ENCODE peak calls at places on chromosomes 11 and 22, in seven cellular contexts. D is AG04450, Y is neuronal stem cell, J is tibial nerve, G is hepatocyte, O is thoracic aorta, Z is HFF-Myc. V is an unnamed sample.

GRCh38 chr11:2077061-2077802 is 62.0 kb downstream of the IGF2 start:
- DNase-seq in D (no peak), Y (no peak), J (no peak), G (no peak), O (no peak), Z (no peak), V (no peak)

GRCh38 chr22:46175631-46176030 is 25.3 kb downstream of the PPARA start:
- DNase-seq in D (peak), Y (no peak), J (no peak), G (no peak), O (no peak), Z (no peak), V (no peak)

GRCh38 chr11:113895367-113896155 is 9.0 kb upstream of the HTR3B start:
- DNase-seq in D (no peak), Y (no peak), J (no peak), G (no peak), O (no peak), Z (no peak), V (no peak)

GRCh38 chr22:44436656-44437492 is 61.2 kb downstream of the RTL6 start:
- DNase-seq in D (no peak), Y (no peak), J (no peak), G (no peak), O (no peak), Z (no peak), V (no peak)

GRCh38 chr11:128036556-128037093 is 550.7 kb downstream of the ETS1 start:
- DNase-seq in D (no peak), Y (no peak), J (no peak), G (no peak), O (no peak), Z (no peak), V (no peak)

GRCh38 chr11:134132808-134133207 is 63.9 kb downstream of the JAM3 start:
- DNase-seq in D (no peak), Y (no peak), J (no peak), G (peak), O (no peak), Z (no peak), V (no peak)

GRCh38 chr11:75280227-75280671 is 39.7 kb downstream of the TPBGL start:
- DNase-seq in D (peak), Y (peak), J (peak), G (peak), O (peak), Z (peak), V (peak)

GRCh38 chr11:120706257-120706656 is 194.7 kb downstream of the GRIK4 start:
- DNase-seq in D (no peak), Y (no peak), J (no peak), G (no peak), O (no peak), Z (no peak), V (no peak)

DNA sequence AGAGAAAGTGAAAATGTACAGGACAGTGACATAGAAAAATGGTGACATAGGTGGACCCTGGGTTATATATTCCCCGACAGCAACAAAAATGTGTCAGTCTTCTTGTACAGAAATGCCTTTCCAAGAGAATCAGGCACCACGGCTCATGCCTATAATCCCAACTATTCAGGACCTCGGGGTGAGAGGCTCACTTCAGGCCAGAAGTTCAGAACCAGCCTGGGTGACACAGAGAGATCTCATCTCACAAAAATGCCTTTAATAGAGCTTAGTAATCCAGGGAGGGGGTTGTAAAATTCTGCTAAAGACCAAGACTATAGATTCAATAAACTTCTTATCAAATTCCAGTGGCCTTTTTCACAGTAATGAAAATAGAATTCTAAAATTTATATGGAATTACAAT is 10.7 kb downstream of the ZNF195 start:
- DNase-seq in D (no peak), Y (no peak), J (no peak), G (no peak), O (no peak), Z (no peak), V (no peak)
- H3K4me3 ChIP-seq in D (no peak), Y (no peak), J (no peak), G (no peak), O (no peak), Z (no peak), V (no peak)

GRCh38 chr11:110074499-110074898 is 18.7 kb upstream of the ZC3H12C start:
- DNase-seq in D (no peak), Y (no peak), J (no peak), G (no peak), O (no peak), Z (no peak), V (no peak)

GRCh38 chr11:110076388-110076965 is 16.7 kb upstream of the ZC3H12C start:
- DNase-seq in D (no peak), Y (no peak), J (no peak), G (peak), O (no peak), Z (no peak), V (no peak)

GRCh38 chr11:110075087-110075821 is 17.9 kb upstream of the ZC3H12C start:
- DNase-seq in D (no peak), Y (no peak), J (no peak), G (no peak), O (no peak), Z (no peak), V (no peak)

GRCh38 chr11:110077318-110077717 is 15.9 kb upstream of the ZC3H12C start:
- DNase-seq in D (no peak), Y (no peak), J (no peak), G (no peak), O (no peak), Z (no peak), V (no peak)

DNA sequence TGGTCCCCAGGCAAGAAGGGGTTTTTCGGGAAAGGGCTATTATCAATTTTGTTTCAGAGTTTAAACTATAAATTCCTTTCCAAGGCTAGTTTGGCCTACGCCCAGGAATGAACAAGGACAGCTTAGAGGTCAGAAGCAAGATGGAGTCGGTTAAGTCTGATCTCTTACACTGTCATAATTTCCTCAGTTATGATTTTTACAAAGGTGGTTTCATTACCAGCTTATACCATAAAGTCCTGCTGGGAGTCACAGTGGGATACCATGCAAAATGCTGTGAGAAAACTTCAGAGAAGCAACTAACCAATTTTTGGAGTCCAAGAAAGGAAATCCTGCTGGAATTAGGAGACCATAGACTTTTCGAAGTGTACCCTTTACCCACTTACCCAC is 17.4 kb upstream of the ZC3H12C start:
- DNase-seq in D (no peak), Y (no peak), J (no peak), G (no peak), O (no peak), Z (no peak), V (no peak)
- H3K4me3 ChIP-seq in D (no peak), Y (no peak), J (no peak), G (no peak), O (no peak), Z (no peak), V (no peak)

DNA sequence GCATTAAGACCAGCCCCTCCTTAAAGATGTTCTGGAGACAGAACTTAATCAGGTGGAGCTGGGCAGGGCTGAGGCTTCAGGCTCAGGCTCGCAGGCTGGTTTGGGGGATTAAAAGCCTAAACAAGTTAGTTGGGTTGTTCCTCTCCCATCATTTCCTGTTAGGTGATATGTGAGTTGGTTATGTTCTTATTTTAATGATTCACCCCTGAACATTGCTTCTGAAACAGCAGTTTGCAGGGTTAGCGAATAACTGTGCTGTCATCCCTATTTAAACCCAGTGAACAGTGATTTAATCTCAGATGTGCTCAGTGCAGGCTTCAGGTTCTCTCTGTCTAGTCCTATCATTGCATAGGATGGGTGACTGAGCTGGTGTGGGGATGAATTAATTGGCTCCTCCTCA is 47.4 kb upstream of the BIRC3 start:
- DNase-seq in D (no peak), Y (no peak), J (no peak), G (no peak), O (no peak), Z (no peak), V (no peak)
- H3K4me3 ChIP-seq in D (no peak), Y (no peak), J (no peak), G (no peak), O (no peak), Z (no peak), V (no peak)

GRCh38 chr11:96755752-96756151 is 365.9 kb downstream of the JRKL start:
- DNase-seq in D (no peak), Y (no peak), J (no peak), G (no peak), O (no peak), Z (no peak), V (no peak)
- H3K4me3 ChIP-seq in D (no peak), Y (no peak), J (no peak), G (no peak), O (no peak), Z (no peak), V (no peak)

DNA sequence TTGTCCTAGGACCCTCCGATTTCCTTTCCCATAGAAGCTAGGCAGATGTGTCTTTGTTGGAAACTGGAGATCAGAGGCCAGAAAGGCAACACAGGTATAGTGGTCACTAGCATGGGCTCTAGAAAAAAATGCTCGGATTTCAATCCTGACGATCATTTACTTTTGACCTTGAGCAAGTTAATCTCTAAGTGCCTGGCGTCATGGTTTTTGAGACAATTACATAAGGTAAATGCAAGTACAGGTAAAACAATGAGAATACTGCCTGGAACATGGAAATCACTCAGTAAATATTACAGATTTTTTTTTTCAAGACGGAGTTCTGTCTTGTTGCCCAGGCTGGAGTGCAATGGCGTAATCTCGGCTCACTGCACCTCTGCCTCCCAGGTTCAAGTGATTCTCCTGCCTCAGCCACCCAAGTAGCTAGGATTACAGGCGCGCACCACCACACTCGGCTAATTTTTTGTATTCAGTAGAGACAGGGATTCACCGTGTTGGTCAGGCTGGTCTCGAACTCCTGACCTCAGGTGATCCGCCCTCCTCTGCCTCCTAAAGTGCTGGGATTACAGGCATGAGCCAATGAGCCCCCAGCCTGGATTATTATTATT is 1.1 kb upstream of the DENND5A start:
- DNase-seq in D (no peak), Y (no peak), J (no peak), G (peak), O (no peak), Z (no peak), V (no peak)
- H3K4me3 ChIP-seq in D (no peak), Y (no peak), J (no peak), G (peak), O (peak), Z (no peak), V (no peak)

DNA sequence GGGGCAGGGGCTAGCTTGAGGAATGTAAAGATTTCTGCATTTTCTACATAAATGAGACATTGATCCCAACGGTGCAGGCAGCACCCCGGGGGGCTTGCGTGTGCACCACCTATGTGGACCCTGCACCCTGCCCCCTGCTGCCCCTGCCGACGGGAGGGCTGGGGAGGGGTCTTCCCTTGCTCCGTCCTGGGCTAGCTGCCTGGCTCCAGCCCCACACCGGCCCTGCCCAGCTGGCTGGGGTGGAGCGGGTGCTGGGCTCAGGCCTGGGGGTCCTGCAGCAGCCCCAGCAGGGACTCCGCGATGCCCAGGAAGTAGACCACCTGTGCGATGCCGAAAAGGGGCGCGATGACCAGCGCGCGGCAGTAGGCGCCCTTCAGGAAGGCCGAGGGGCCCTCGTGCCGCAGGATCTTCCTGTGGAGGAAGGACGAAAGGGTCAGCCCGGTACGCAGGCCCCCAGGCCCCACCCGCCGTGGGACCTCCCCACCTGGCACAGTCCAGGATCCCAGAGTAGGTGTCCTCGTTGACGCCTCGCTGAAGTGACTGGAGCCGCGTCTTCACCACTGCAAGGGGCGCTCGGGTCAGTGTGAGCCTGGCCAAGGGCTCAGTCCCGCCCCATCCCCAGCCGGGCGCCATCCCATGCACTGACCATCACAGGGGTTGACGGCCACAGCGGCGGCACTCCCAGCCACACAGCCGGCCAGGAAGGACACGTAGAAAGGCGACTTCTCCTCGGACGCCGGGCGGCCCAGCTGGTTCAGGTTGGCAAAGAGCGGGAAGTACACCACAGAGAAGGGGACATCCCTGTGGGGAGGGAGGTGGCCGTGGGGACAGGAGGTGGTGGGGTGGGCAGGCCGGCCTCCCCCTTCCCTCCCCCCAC is 2.0 kb upstream of the CEND1 start:
- DNase-seq in D (no peak), Y (no peak), J (no peak), G (no peak), O (no peak), Z (no peak), V (no peak)
- H3K4me3 ChIP-seq in D (no peak), Y (no peak), J (no peak), G (no peak), O (no peak), Z (no peak), V (no peak)

DNA sequence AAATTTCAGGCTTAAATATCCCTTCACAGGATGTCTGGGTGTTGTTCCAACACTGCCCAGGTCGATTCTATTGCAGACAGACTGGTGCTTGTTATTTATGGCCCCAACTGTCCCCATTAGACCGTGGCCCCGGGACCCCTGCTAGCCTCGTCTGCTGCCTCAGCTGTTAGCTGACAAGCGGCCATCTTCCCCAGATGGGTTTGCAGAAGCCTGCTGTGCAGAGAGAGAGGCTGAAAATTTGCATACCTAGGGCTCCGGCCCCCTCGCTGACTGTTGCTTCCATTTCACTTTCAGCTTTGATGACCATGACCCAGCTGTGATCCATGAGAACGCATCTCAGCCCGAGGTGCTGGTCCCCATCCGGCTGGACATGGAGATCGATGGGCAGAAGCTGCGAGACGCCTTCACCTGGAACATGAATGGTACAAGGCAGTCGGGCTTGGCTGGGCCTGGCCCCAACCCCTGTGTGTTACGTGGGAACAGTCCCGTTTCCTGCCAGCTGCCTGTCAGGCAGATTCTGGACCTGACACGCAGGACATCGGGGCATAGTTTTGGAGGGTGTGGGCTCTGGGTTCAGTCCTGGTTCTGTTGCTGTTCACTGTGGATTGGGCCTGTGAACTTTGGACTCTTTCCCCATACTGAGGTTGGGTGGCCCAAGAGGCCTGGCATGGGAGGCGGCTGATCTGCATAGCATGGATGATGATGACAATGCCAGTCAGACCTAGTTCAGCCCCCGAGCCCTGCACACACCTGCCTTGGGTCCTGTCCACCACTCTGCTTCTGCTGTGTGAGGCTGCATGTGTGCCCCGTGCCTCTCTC is 16.4 kb downstream of the SMARCB1 start:
- DNase-seq in D (no peak), Y (no peak), J (no peak), G (no peak), O (no peak), Z (no peak), V (peak)
- H3K4me3 ChIP-seq in D (no peak), Y (no peak), J (peak), G (no peak), O (no peak), Z (no peak), V (peak)

DNA sequence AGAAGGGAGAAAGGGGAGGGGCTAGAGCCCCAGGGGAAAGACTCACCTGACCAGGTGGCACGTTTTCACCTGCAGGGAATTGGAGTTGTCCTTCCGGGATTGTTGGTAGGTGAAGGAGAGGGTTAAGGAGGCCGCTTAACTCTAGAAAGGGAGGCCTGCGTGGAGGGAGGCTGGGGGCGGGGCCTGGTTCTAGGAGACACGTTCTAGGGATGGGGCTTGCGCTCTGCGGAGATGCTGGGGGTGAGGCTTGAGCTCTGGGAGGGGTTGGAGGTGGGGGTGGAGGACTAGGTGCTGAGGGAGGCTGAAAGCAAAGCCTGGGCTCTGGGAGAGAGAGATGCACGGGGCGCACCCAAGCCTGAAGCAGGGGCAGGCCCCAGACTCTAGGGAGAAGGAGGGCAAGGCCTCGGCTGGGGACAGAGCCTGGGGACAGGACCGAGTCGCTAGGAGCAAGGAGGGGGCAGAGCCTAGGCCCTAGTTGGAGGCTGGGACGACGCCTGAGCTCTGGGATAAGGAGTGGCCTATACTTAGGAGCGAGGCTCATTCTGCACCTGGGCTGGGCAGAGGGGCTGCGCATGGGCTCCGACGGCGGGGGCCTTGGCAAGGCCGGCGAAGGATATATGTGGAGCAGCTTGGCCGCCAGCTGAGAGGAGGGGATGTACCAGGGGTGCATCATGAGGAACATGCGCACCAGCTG is 2.4 kb downstream of the RASGRP2 start:
- DNase-seq in D (no peak), Y (no peak), J (no peak), G (no peak), O (no peak), Z (no peak), V (no peak)
- H3K4me3 ChIP-seq in D (no peak), Y (no peak), J (peak), G (no peak), O (peak), Z (no peak), V (no peak)